ENCODE peak calls at places on chromosomes 1 and 21, in four cellular contexts. G, Z, O and C are unnamed samples.

GRCh38 chr1:46718340-46718726 is 581 bp downstream of the EFCAB14 start:
- DNase-seq in G (no peak), Z (no peak), O (no peak), C (no peak)

GRCh38 chr1:209768354-209768774 is 12.5 kb downstream of the TRAF3IP3 start:
- DNase-seq in G (no peak), Z (no peak), O (peak), C (peak)

GRCh38 chr1:96583903-96584302 is 137.7 kb upstream of the PTBP2 start:
- DNase-seq in G (no peak), Z (no peak), O (no peak), C (no peak)

GRCh38 chr21:32698971-32699693 is 28.7 kb downstream of the SYNJ1 start:
- DNase-seq in G (peak), Z (peak), O (no peak), C (no peak)

GRCh38 chr1:211335507-211336157 is 9.0 kb downstream of the TRAF5 start:
- DNase-seq in G (no peak), Z (no peak), O (no peak), C (no peak)

GRCh38 chr1:21666572-21667320 is 2.4 kb downstream of the RAP1GAP start:
- DNase-seq in G (peak), Z (no peak), O (no peak), C (no peak)

GRCh38 chr1:5978452-5978851 is 13.8 kb downstream of the NPHP4 start:
- DNase-seq in G (no peak), Z (peak), O (no peak), C (no peak)

GRCh38 chr1:6241887-6242740 is 1.9 kb upstream of the HES3 start:
- DNase-seq in G (no peak), Z (no peak), O (no peak), C (no peak)

GRCh38 chr1:67801903-67802302 is 31.4 kb downstream of the GNG12 start:
- DNase-seq in G (no peak), Z (no peak), O (no peak), C (no peak)

GRCh38 chr1:227894831-227895451 is 52.8 kb downstream of the WNT9A start:
- DNase-seq in G (no peak), Z (no peak), O (peak), C (no peak)

GRCh38 chr21:28636988-28637691 is 355.5 kb downstream of the LTN1 start:
- DNase-seq in G (peak), Z (peak), O (no peak), C (no peak)

GRCh38 chr1:151574575-151575529 is 34.7 kb downstream of the TUFT1 start:
- DNase-seq in G (peak), Z (peak), O (no peak), C (no peak)

GRCh38 chr1:58932820-58933598 is 149.2 kb upstream of the JUN start:
- DNase-seq in G (peak), Z (peak), O (no peak), C (no peak)

GRCh38 chr1:115829023-115829674 is 11.8 kb downstream of the NHLH2 start:
- DNase-seq in G (peak), Z (peak), O (no peak), C (no peak)

GRCh38 chr1:182281541-182281940 is 110.0 kb downstream of the GLUL start:
- DNase-seq in G (no peak), Z (no peak), O (no peak), C (no peak)

GRCh38 chr1:202807926-202808757 is at the start of gene KDM5B:
- DNase-seq in G (peak), Z (peak), O (peak), C (no peak)

GRCh38 chr1:22745675-22746585 is 35.3 kb downstream of the EPHB2 start:
- DNase-seq in G (peak), Z (peak), O (no peak), C (no peak)

GRCh38 chr1:167629681-167630567 is at the start of gene RCSD1:
- DNase-seq in G (no peak), Z (no peak), O (peak), C (no peak)

GRCh38 chr1:14228677-14229076 is 369.8 kb upstream of the KAZN start:
- DNase-seq in G (no peak), Z (no peak), O (no peak), C (no peak)

GRCh38 chr1:28027660-28028059 is 60.8 kb downstream of the EYA3 start:
- DNase-seq in G (no peak), Z (no peak), O (no peak), C (no peak)

GRCh38 chr1:182041615-182042014 is 19.9 kb downstream of the ZNF648 start:
- DNase-seq in G (peak), Z (no peak), O (no peak), C (no peak)

GRCh38 chr1:205162301-205162700 is 40.5 kb upstream of the RBBP5 start:
- DNase-seq in G (peak), Z (no peak), O (no peak), C (no peak)

GRCh38 chr1:23103001-23103879 is 65.4 kb downstream of the LUZP1 start:
- DNase-seq in G (peak), Z (peak), O (no peak), C (no peak)

GRCh38 chr1:46558141-46558963 is 6.9 kb upstream of the KNCN start:
- DNase-seq in G (no peak), Z (no peak), O (no peak), C (no peak)

GRCh38 chr1:203291201-203292096 is 13.9 kb upstream of the BTG2 start:
- DNase-seq in G (no peak), Z (no peak), O (no peak), C (no peak)

GRCh38 chr1:119799599-119800177 is 11.6 kb downstream of the REG4 start:
- DNase-seq in G (no peak), Z (no peak), O (no peak), C (no peak)

GRCh38 chr1:200493344-200493743 is 83.5 kb upstream of the ZNF281 start:
- DNase-seq in G (no peak), Z (no peak), O (no peak), C (no peak)

GRCh38 chr1:78004719-78005346 is at the start of gene DNAJB4:
- DNase-seq in G (peak), Z (peak), O (peak), C (peak)

GRCh38 chr1:6016191-6016865 is 24.1 kb upstream of the NPHP4 start:
- DNase-seq in G (peak), Z (peak), O (no peak), C (no peak)

GRCh38 chr1:7808253-7808844 is 24.3 kb downstream of the PER3 start:
- DNase-seq in G (peak), Z (peak), O (no peak), C (no peak)